ENCODE peak calls at places on chromosomes 12 and 14, in six cellular contexts. A is breast epithelium, R is cardiac fibroblast, K is mucosa of descending colon, Z is colonic mucosa, B is neural progenitor cell. F is an unnamed sample.

GRCh38 chr14:54840798-54841197 is 61.8 kb downstream of the GCH1 start:
- DNase-seq in A (no peak), R (no peak), K (no peak), Z (no peak), B (no peak), F (no peak)

GRCh38 chr14:96156804-96157760 is 47.6 kb upstream of the BDKRB2 start:
- DNase-seq in A (peak), R (no peak), K (no peak), Z (peak), B (no peak), F (no peak)

GRCh38 chr14:103749860-103750259 is 34.2 kb downstream of the ZFYVE21 start:
- DNase-seq in A (no peak), R (no peak), K (no peak), Z (no peak), B (no peak), F (peak)

GRCh38 chr12:105769486-105769885 is 369.3 kb downstream of the NUAK1 start:
- DNase-seq in A (no peak), R (no peak), K (no peak), Z (no peak), B (no peak), F (no peak)

GRCh38 chr12:2429032-2429431 is 365.7 kb upstream of the FKBP4 start:
- DNase-seq in A (no peak), R (no peak), K (no peak), Z (no peak), B (no peak), F (no peak)

GRCh38 chr12:103813949-103814348 is 27.1 kb downstream of the NT5DC3 start:
- DNase-seq in A (no peak), R (no peak), K (no peak), Z (no peak), B (no peak), F (no peak)

GRCh38 chr14:94545131-94545841 is 16.0 kb upstream of the SERPINA4 start:
- DNase-seq in A (no peak), R (peak), K (no peak), Z (no peak), B (peak), F (peak)

GRCh38 chr14:61566537-61567225 is 128.6 kb upstream of the HIF1A start:
- DNase-seq in A (no peak), R (peak), K (no peak), Z (no peak), B (no peak), F (no peak)

GRCh38 chr12:56080556-56081138 is 682 bp downstream of the ERBB3 start:
- DNase-seq in A (no peak), R (no peak), K (peak), Z (peak), B (peak), F (no peak)

GRCh38 chr12:54372113-54372806 is 8.0 kb upstream of the GPR84 start:
- DNase-seq in A (no peak), R (peak), K (no peak), Z (no peak), B (no peak), F (no peak)

GRCh38 chr12:30862486-30862885 is 64.1 kb upstream of the TSPAN11 start:
- DNase-seq in A (no peak), R (peak), K (no peak), Z (no peak), B (no peak), F (no peak)

GRCh38 chr12:104055686-104056388 is 5.8 kb upstream of the GLT8D2 start:
- DNase-seq in A (peak), R (no peak), K (peak), Z (peak), B (no peak), F (no peak)

GRCh38 chr12:56385873-56386272 is 23.2 kb upstream of the APOF start:
- DNase-seq in A (no peak), R (peak), K (no peak), Z (no peak), B (no peak), F (no peak)

GRCh38 chr14:80464531-80465149 is 253.3 kb upstream of the DIO2 start:
- DNase-seq in A (no peak), R (no peak), K (no peak), Z (no peak), B (peak), F (no peak)

GRCh38 chr12:101875112-101875961 is 2.0 kb upstream of the DRAM1 start:
- DNase-seq in A (no peak), R (peak), K (no peak), Z (no peak), B (no peak), F (no peak)

GRCh38 chr12:1502856-1503255 is 91.5 kb downstream of the FBXL14 start:
- DNase-seq in A (no peak), R (no peak), K (no peak), Z (no peak), B (no peak), F (no peak)

GRCh38 chr14:100400115-100400514 is 77.0 kb downstream of the SLC25A47 start:
- DNase-seq in A (no peak), R (no peak), K (peak), Z (peak), B (no peak), F (no peak)

GRCh38 chr12:88142610-88142991 is 494 bp downstream of the TMTC3 start:
- DNase-seq in A (no peak), R (no peak), K (peak), Z (peak), B (peak), F (no peak)

GRCh38 chr12:13165578-13166120 is 30.9 kb upstream of the EMP1 start:
- DNase-seq in A (peak), R (peak), K (peak), Z (peak), B (no peak), F (no peak)

GRCh38 chr12:100403446-100403845 is 46.6 kb downstream of the SLC17A8 start:
- DNase-seq in A (no peak), R (peak), K (no peak), Z (no peak), B (no peak), F (no peak)

GRCh38 chr12:30796508-30796780 is 41.7 kb upstream of the CAPRIN2 start:
- DNase-seq in A (no peak), R (peak), K (peak), Z (no peak), B (peak), F (no peak)

GRCh38 chr12:67193705-67194104 is 75.5 kb upstream of the CAND1 start:
- DNase-seq in A (no peak), R (peak), K (no peak), Z (no peak), B (peak), F (no peak)

GRCh38 chr12:112607427-112607826 is 184.1 kb upstream of the RPH3A start:
- DNase-seq in A (no peak), R (no peak), K (no peak), Z (no peak), B (no peak), F (no peak)

GRCh38 chr14:55581011-55581806 is 1.2 kb downstream of the KTN1 start:
- DNase-seq in A (peak), R (peak), K (peak), Z (no peak), B (no peak), F (no peak)

GRCh38 chr12:62211510-62211909 is 48.7 kb upstream of the USP15 start:
- DNase-seq in A (no peak), R (peak), K (no peak), Z (no peak), B (no peak), F (no peak)

GRCh38 chr12:25269701-25270100 is 19.0 kb upstream of the KRAS start:
- DNase-seq in A (no peak), R (peak), K (no peak), Z (no peak), B (no peak), F (no peak)

GRCh38 chr14:49593016-49593415 is 5.7 kb upstream of the LRR1 start:
- DNase-seq in A (no peak), R (peak), K (no peak), Z (no peak), B (no peak), F (no peak)

DNA sequence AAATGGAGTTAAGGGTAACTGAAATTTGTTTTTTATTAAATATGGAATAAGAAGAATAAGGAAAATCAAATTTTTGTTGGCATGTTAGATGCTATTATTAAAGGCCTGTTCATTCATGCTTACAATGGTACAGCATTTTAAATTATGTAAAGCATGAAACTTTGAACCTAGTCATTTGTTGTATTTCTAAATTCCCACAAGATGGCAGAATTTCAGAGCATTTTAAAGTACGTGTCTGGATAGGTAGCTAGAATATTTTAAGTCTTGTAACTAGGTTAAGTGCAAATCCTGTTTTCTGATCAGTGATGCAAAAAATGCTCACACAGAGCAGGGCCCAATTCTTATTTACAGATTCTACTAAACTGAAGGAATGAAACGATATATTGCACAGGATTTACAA is 585.6 kb upstream of the MIS18BP1 start:
- DNase-seq in A (no peak), R (peak), K (no peak), Z (no peak), B (peak), F (no peak)
- TF ChIP-seq CTCF in A (no peak), R (no peak), K (no peak), Z (no peak), B (peak), F (peak)

GRCh38 chr14:75800792-75801191 is 139.7 kb downstream of the TTLL5 start:
- DNase-seq in A (no peak), R (no peak), K (no peak), Z (no peak), B (no peak), F (no peak)
- TF ChIP-seq CTCF in A (no peak), R (no peak), K (no peak), Z (no peak), B (peak), F (no peak)

GRCh38 chr12:53327435-53328042 is 6.1 kb upstream of the AAAS start:
- DNase-seq in A (no peak), R (peak), K (no peak), Z (no peak), B (no peak), F (no peak)

GRCh38 chr12:53324779-53325538 is 3.5 kb upstream of the AAAS start:
- DNase-seq in A (peak), R (peak), K (peak), Z (peak), B (peak), F (peak)

GRCh38 chr12:53326460-53327185 is 5.2 kb upstream of the AAAS start:
- DNase-seq in A (no peak), R (no peak), K (no peak), Z (no peak), B (peak), F (no peak)

GRCh38 chr12:53325539-53326061 is 4.2 kb upstream of the AAAS start:
- DNase-seq in A (no peak), R (no peak), K (peak), Z (no peak), B (peak), F (no peak)

DNA sequence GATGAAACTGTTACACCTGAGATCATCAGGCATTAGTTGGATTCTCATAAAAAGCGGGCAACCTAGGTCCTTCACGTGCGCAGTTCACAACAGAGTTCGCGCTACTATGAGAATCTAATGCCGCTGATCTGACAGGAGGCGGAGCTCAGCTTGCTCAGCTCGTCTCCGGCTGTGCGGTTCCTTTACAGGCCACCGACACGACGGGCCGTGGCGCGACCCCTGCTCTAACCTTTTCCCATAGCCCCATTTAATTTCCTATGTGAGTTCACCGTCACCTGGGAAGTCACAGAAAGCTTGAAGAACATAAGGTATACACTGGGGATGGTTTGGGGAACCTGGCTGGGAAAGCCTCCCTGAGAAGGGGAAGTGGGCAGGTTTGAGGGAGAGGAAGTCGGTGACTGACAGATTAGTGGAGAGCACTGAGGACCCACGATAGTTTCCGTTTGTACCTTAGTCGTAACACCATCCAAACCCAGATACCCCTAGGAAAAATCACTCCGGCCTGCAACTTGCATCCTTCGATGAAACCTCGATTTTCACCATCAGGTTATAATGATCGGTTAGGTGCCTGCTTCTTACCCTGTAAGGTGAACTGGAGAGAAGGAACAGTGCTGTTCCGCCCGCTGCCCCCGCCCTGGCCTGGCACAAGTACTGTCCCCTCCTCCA is 2.8 kb upstream of the AAAS start:
- DNase-seq in A (no peak), R (no peak), K (peak), Z (peak), B (peak), F (no peak)
- TF ChIP-seq CTCF in A (no peak), R (no peak), K (no peak), Z (no peak), B (no peak), F (no peak)

GRCh38 chr12:26721800-26722199 is 111.2 kb downstream of the ITPR2 start:
- DNase-seq in A (no peak), R (peak), K (no peak), Z (no peak), B (no peak), F (no peak)

GRCh38 chr12:26723379-26724308 is 109.3 kb downstream of the ITPR2 start:
- DNase-seq in A (peak), R (peak), K (no peak), Z (no peak), B (no peak), F (no peak)

GRCh38 chr12:26715232-26715631 is 117.8 kb downstream of the ITPR2 start:
- DNase-seq in A (no peak), R (no peak), K (no peak), Z (no peak), B (no peak), F (no peak)

GRCh38 chr12:26724309-26724702 is 108.7 kb downstream of the ITPR2 start:
- DNase-seq in A (no peak), R (no peak), K (no peak), Z (no peak), B (no peak), F (no peak)

DNA sequence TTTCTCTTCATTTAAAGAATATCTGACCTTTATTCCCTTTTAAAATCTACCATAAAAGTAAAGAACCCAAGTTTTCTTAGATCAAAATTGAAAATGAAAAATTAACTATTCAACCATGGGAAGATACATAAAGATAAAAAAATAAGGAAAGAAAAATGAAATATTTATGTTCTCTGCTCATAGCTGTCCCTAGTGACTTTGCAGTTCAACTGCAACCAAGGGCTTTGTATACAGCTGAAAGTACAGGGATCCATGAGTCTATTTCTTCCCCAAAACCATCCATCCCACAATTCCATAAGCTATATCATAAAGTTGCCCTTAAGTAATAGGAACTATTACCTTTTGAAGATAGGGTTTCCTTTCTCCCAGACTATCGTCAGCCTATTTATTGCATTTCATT is 113.1 kb downstream of the ITPR2 start:
- DNase-seq in A (no peak), R (peak), K (no peak), Z (no peak), B (no peak), F (no peak)
- TF ChIP-seq CTCF in A (no peak), R (peak), K (no peak), Z (no peak), B (peak), F (peak)

DNA sequence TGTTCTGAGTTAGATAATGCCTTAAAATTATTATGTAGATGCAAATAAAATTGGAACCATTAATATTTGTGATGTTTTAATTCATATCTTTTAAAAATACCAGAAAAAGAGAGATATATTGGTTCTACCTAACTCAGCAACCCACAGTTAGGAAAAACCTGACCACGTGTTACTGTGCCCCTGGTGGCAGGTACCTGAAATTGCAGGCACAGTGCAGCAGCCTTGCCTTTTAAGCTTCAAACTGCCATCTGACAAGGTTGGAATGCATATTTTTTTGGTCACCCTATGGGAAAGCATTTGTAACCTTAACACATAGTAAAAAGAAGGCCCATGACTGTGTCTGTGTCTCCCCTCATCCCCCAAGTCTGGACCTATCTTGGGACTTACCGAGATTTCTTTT is 109.4 kb upstream of the NOS1 start:
- DNase-seq in A (no peak), R (no peak), K (no peak), Z (no peak), B (no peak), F (no peak)
- TF ChIP-seq CTCF in A (no peak), R (peak), K (no peak), Z (no peak), B (peak), F (peak)

GRCh38 chr12:90062799-90063198 is 354.2 kb upstream of the ATP2B1 start:
- DNase-seq in A (no peak), R (no peak), K (no peak), Z (no peak), B (no peak), F (no peak)
- TF ChIP-seq CTCF in A (no peak), R (no peak), K (no peak), Z (no peak), B (no peak), F (no peak)